ENCODE peak calls at places on chromosomes 4 and X, in four cellular contexts. B, X, K and T are unnamed samples.

GRCh38 chr4:42719257-42719656 is 62.4 kb upstream of the ATP8A1 start:
- DNase-seq in X (no peak), B (no peak), K (no peak), T (no peak)

GRCh38 chrX:12988797-12989196 is 13.9 kb downstream of the TMSB4X start:
- DNase-seq in B (peak; percentile 73), K (no peak), X (peak; percentile 22), T (peak; percentile 85)

GRCh38 chrX:50877310-50877709 is 33.2 kb upstream of the BMP15 start:
- DNase-seq in K (no peak), B (no peak), X (no peak), T (no peak)

GRCh38 chr4:185833055-185833598 is 21.1 kb upstream of the SORBS2 start:
- DNase-seq in X (no peak), K (no peak), B (peak; percentile 66), T (no peak)

GRCh38 chr4:6272863-6273660 is 3.4 kb downstream of the WFS1 start:
- DNase-seq in K (no peak), B (peak; percentile 70), X (no peak), T (peak; percentile 45)

GRCh38 chrX:141278306-141278705 is 36.0 kb upstream of the SPANXC start:
- DNase-seq in X (peak; percentile 6), K (no peak), B (peak; percentile 0), T (peak; percentile 22)

GRCh38 chr4:169207436-169208089 is 63.2 kb downstream of the SH3RF1 start:
- DNase-seq in B (no peak), K (no peak), X (no peak), T (no peak)

GRCh38 chrX:131068945-131069719 is 11.0 kb downstream of the ARHGAP36 start:
- DNase-seq in K (no peak), B (peak; percentile 10), X (peak; percentile 49), T (peak; percentile 72)

GRCh38 chrX:133448512-133449076 is 33.3 kb upstream of the GPC4 start:
- DNase-seq in B (no peak), K (no peak), X (no peak), T (no peak)

GRCh38 chr4:42371306-42372063 is 25.8 kb upstream of the SHISA3 start:
- DNase-seq in K (no peak), X (no peak), B (peak; percentile 19), T (peak; percentile 9)

GRCh38 chr4:78297075-78297815 is 240.1 kb downstream of the FRAS1 start:
- DNase-seq in K (no peak), X (no peak), B (no peak), T (no peak)

DNA sequence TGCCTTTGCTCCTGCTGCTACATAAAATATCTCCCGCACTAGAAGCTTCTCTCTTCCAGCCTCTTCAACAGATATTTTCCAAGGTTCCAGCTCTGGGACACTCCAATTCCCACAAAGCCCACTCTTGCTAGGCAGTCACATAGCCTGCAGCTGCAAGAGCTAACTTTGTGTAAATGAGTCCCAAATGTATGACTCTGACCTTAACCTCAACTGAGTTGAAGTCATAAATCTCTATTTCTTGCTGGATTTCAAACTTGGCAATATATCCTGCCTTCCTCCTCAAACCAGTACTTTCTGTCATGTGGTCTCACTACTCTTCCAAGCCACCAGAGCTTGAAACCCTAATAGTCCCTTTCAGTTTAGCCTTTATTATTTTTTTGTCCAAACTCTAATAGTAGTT is 315.5 kb upstream of the GRIA3 start:
- DNase-seq in B (no peak), X (no peak), K (no peak), T (no peak)
- TF ChIP-seq RNF2 in B (no peak), X (no peak), K (no peak), T (no peak)

DNA sequence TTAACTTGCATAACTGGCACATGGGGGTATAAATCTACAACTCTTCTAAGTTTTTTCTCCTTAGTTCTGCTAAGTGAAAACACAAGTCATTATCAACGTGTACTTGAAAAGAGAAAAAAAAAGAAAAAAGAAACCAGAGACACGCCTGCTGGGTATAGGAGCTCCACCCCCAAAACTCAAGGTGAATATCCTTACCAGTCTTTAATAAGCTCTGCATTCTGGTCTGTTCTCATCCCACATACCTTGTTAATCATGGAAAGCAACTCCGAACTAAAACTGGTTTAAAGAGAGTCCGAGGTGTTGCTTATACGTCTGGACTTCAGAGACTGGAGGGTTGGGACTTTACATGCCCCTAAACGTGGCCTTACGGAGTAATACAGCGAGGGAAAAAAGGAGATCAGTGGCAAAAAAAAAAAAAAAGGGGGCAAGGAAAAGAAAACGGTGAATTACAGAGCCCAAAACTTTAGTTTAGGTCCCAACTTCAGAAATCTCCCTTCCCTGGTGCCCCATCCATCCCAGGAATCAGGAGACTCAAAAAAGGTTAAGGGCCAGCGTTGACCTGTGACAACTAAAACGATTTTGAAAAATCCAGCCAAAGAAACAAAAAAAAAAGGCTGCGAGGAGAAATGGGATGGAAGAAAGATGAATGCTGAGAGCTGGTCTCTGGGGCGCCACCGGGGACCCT is 997 bp downstream of the PGRMC2 start:
- DNase-seq in K (no peak), B (peak; percentile 44), X (peak; percentile 33), T (peak; percentile 49)
- TF ChIP-seq RNF2 in K (no peak), B (no peak), X (no peak), T (no peak)

DNA sequence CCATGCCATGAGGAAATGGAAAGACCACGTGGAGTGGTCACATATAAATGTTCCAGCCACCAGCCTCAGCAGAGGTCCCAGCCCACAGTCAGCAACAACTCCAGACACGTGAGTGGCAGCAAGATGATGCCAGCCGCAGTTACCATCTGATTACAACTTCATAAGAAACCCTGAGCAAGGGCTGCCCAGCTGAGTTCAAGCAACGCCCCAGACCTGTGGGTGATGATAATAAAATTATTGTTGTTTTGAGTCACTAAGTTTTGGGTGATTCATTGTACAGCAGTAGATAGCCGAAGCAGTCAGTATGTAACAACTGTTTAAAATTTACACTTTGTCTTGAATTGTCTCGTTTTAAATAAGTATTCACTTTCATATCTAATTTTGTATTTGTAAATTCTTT is 5.8 kb upstream of the CCNG2 start:
- DNase-seq in X (no peak), K (no peak), B (no peak), T (no peak)
- TF ChIP-seq RNF2 in X (no peak), K (no peak), B (no peak), T (no peak)

GRCh38 chr4:54941994-54942552 is 183.3 kb downstream of the KDR start:
- DNase-seq in B (no peak), X (no peak), K (no peak), T (no peak)
- TF ChIP-seq RNF2 in B (no peak), X (no peak), K (no peak), T (no peak)

GRCh38 chrX:152444338-152444737 is 6.8 kb downstream of the GABRA3 start:
- DNase-seq in K (no peak), X (no peak), B (no peak), T (no peak)

GRCh38 chrX:152450076-152450475 is 1.0 kb downstream of the GABRA3 start:
- DNase-seq in X (no peak), B (no peak), K (no peak), T (no peak)

GRCh38 chrX:152451731-152451980 is 541 bp upstream of the GABRA3 start:
- DNase-seq in K (no peak), X (no peak), B (no peak), T (no peak)

GRCh38 chrX:152445926-152446325 is 5.2 kb downstream of the GABRA3 start:
- DNase-seq in B (no peak), X (no peak), K (no peak), T (no peak)
- TF ChIP-seq RNF2 in B (no peak), X (no peak), K (no peak), T (no peak)

GRCh38 chr4:90152024-90152423 is 24.8 kb downstream of the CCSER1 start:
- DNase-seq in B (no peak), K (no peak), X (no peak), T (no peak)
- TF ChIP-seq RNF2 in B (no peak), K (no peak), X (no peak), T (no peak)

GRCh38 chr4:116537828-116538227 is 547.5 kb downstream of the TRAM1L1 start:
- DNase-seq in K (no peak), B (no peak), X (no peak), T (no peak)

GRCh38 chr4:116531026-116531425 is 554.4 kb downstream of the TRAM1L1 start:
- DNase-seq in K (no peak), X (no peak), B (no peak), T (no peak)

GRCh38 chr4:116529129-116529528 is 556.2 kb downstream of the TRAM1L1 start:
- DNase-seq in B (no peak), K (no peak), X (no peak), T (no peak)

DNA sequence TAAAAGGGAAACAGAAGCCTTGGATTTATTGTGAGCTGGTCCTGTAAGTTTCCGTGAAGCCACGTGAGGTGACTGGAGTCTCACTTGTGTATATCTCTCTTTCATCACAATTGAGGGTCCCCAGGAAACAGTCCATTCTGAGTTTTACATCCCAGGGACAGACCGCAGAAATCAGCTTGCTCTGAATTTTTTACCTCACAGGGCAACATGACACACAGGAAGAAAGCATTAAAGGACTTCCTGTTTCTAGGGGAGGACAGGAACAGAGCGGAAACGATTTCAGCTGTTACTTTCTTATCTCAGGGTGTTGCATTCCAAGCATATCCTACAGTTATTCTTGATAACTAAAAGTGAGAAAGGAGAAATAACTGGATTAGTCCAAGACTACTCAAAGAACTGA is 553.5 kb downstream of the TRAM1L1 start:
- DNase-seq in K (no peak), B (no peak), X (no peak), T (no peak)
- TF ChIP-seq RNF2 in K (no peak), B (no peak), X (no peak), T (no peak)

GRCh38 chrX:2694868-2695267 is 3.8 kb downstream of the CD99 start:
- DNase-seq in B (no peak), X (no peak), K (no peak), T (no peak)

GRCh38 chrX:2698604-2699003 is 7.5 kb downstream of the CD99 start:
- DNase-seq in B (no peak), X (no peak), K (no peak), T (no peak)

GRCh38 chrX:2697306-2697705 is 6.2 kb downstream of the CD99 start:
- DNase-seq in K (no peak), B (no peak), X (no peak), T (no peak)

GRCh38 chrX:2697741-2698294 is 6.7 kb downstream of the CD99 start:
- DNase-seq in X (no peak), B (no peak), K (no peak), T (no peak)

DNA sequence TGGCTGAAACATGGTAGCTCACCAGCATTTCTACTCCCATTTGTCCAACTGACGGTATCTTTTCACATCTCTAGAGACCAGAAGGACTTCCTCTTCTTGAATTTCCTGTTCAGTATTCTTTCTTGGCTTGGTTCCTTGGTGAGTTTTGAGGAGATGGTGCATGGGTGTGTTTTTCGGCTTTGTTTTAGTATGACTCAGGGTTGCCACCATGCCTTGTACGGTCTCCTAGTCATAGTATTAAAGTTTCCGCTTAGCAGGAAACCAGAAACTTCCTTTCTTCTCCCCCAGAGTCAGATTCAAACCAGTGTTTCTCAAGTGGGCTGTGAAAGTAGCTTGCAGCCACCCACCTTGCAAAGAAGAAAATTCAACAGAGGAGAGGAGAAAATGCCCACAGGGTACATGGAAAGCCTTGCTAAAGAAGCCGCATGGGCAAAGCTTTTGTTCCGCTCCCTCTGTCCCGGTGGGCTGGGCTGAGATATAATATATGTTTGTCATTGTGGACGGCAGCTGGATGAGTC is 5.7 kb downstream of the CD99 start:
- DNase-seq in K (no peak), X (no peak), B (no peak), T (peak; percentile 35)
- TF ChIP-seq RNF2 in K (no peak), X (no peak), B (no peak), T (no peak)